ENCODE peak calls at places on chromosomes 13 and 19, in four cellular contexts. One of them, this sample, is unnamed.

GRCh38 chr13:66558511-66558910 is 671.6 kb downstream of the PCDH9 start:
- DNase-seq in K562: no peak
- DNase-seq in GM12878: no peak
- DNase-seq in H1: no peak
- DNase-seq in this sample: no peak

GRCh38 chr19:35862528-35862927 is 5.8 kb downstream of the KIRREL2 start:
- DNase-seq in K562: peak; percentile 59
- DNase-seq in GM12878: no peak
- DNase-seq in H1: no peak
- DNase-seq in this sample: peak; percentile 42

GRCh38 chr19:51702103-51702753 is 9.1 kb downstream of the SPACA6 start:
- DNase-seq in K562: peak; percentile 93
- DNase-seq in GM12878: no peak
- DNase-seq in H1: peak; percentile 96
- DNase-seq in this sample: no peak

GRCh38 chr19:46785054-46785979 is 3.1 kb downstream of the SLC1A5 start:
- DNase-seq in K562: no peak
- DNase-seq in GM12878: no peak
- DNase-seq in H1: no peak
- DNase-seq in this sample: no peak

GRCh38 chr13:41960195-41960699 is 662 bp downstream of the VWA8 start:
- DNase-seq in K562: peak; percentile 26
- DNase-seq in GM12878: no peak
- DNase-seq in H1: no peak
- DNase-seq in this sample: peak; percentile 46

GRCh38 chr13:97188207-97188606 is 33.9 kb upstream of the MBNL2 start:
- DNase-seq in K562: no peak
- DNase-seq in GM12878: no peak
- DNase-seq in H1: no peak
- DNase-seq in this sample: no peak

GRCh38 chr19:8251025-8251472 is 41.9 kb downstream of the CERS4 start:
- DNase-seq in K562: no peak
- DNase-seq in GM12878: no peak
- DNase-seq in H1: no peak
- DNase-seq in this sample: no peak

GRCh38 chr13:30708541-30708940 is 26.8 kb upstream of the ALOX5AP start:
- DNase-seq in K562: no peak
- DNase-seq in GM12878: no peak
- DNase-seq in H1: no peak
- DNase-seq in this sample: no peak

GRCh38 chr13:36445278-36445677 is 13.0 kb downstream of the CCNA1 start:
- DNase-seq in K562: no peak
- DNase-seq in GM12878: no peak
- DNase-seq in H1: no peak
- DNase-seq in this sample: no peak

GRCh38 chr19:42540071-42540553 is 11.8 kb upstream of the CEACAM1 start:
- DNase-seq in K562: no peak
- DNase-seq in GM12878: no peak
- DNase-seq in H1: peak; percentile 61
- DNase-seq in this sample: no peak

GRCh38 chr13:44816701-44817684 is 172.3 kb downstream of the NUFIP1 start:
- DNase-seq in K562: no peak
- DNase-seq in GM12878: no peak
- DNase-seq in H1: no peak
- DNase-seq in this sample: no peak

GRCh38 chr13:113897161-113897560 is 33.3 kb upstream of the GAS6 start:
- DNase-seq in K562: no peak
- DNase-seq in GM12878: no peak
- DNase-seq in H1: no peak
- DNase-seq in this sample: peak; percentile 3

DNA sequence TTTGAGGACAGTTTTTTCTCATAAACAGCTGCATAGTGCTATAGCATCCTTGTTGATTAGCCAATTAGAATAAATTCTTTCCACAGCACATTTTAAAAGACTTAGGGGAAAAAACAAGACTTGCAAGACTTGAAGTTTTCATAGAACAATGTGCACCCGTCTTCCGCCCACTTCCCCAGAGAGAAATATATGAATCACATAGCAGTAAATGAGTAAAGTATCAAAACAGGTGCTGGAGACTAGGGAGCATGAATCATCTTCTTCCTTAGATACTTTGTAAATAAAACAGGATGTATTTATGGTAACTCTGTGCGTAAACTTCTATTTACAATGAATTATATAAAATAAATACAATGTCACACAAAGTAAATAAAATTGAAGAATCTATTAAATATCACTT is 75.1 kb downstream of the COL4A2 start:
- DNase-seq in K562: no peak
- DNase-seq in GM12878: no peak
- DNase-seq in H1: no peak
- DNase-seq in this sample: no peak
- TF ChIP-seq HDAC6 in K562: no peak
- TF ChIP-seq HDAC6 in GM12878: no peak
- TF ChIP-seq HDAC6 in H1: no peak
- TF ChIP-seq HDAC6 in this sample: no peak

GRCh38 chr13:99709134-99709533 is 207.9 kb downstream of the TM9SF2 start:
- DNase-seq in K562: no peak
- DNase-seq in GM12878: no peak
- DNase-seq in H1: no peak
- DNase-seq in this sample: no peak

GRCh38 chr13:99703908-99704307 is 202.6 kb downstream of the TM9SF2 start:
- DNase-seq in K562: no peak
- DNase-seq in GM12878: no peak
- DNase-seq in H1: no peak
- DNase-seq in this sample: no peak

GRCh38 chr13:99700468-99700867 is 199.2 kb downstream of the TM9SF2 start:
- DNase-seq in K562: no peak
- DNase-seq in GM12878: no peak
- DNase-seq in H1: no peak
- DNase-seq in this sample: no peak

GRCh38 chr13:99702687-99703319 is 201.5 kb downstream of the TM9SF2 start:
- DNase-seq in K562: no peak
- DNase-seq in GM12878: no peak
- DNase-seq in H1: no peak
- DNase-seq in this sample: no peak

DNA sequence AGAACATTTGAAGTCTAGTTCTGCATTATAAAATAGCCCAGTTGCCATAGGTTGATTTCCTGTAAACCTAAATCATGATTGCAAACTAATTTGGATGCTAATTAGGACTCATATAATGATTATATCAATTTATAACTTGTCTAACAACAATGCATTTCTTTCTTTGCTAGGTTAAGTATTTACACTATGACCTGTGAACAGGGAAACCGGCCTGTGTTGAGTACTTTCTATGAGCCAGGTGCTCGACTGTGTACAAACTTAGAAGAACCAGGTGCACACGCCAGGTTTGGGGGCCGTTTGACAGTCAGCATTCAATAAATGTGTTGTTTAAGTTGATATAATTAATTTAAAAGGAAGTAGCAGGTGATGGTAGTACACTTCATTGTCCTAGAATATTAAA is 203.1 kb downstream of the TM9SF2 start:
- DNase-seq in K562: no peak
- DNase-seq in GM12878: no peak
- DNase-seq in H1: no peak
- DNase-seq in this sample: no peak
- TF ChIP-seq HDAC6 in K562: no peak
- TF ChIP-seq HDAC6 in GM12878: no peak
- TF ChIP-seq HDAC6 in H1: no peak
- TF ChIP-seq HDAC6 in this sample: no peak

GRCh38 chr13:51221108-51221507 is 1.1 kb upstream of the FAM124A start:
- DNase-seq in K562: no peak
- DNase-seq in GM12878: no peak
- DNase-seq in H1: peak; percentile 44
- DNase-seq in this sample: no peak
- TF ChIP-seq HDAC6 in K562: no peak
- TF ChIP-seq HDAC6 in GM12878: no peak
- TF ChIP-seq HDAC6 in H1: no peak
- TF ChIP-seq HDAC6 in this sample: no peak

GRCh38 chr19:38879400-38879751 is 1.3 kb upstream of the RINL start:
- DNase-seq in K562: no peak
- DNase-seq in GM12878: no peak
- DNase-seq in H1: no peak
- DNase-seq in this sample: no peak
- TF ChIP-seq HDAC6 in K562: no peak
- TF ChIP-seq HDAC6 in GM12878: no peak
- TF ChIP-seq HDAC6 in H1: no peak
- TF ChIP-seq HDAC6 in this sample: no peak

GRCh38 chr19:784541-784940 is 12.7 kb upstream of the PTBP1 start:
- DNase-seq in K562: no peak
- DNase-seq in GM12878: no peak
- DNase-seq in H1: no peak
- DNase-seq in this sample: no peak

GRCh38 chr19:781800-782194 is 15.5 kb upstream of the PTBP1 start:
- DNase-seq in K562: no peak
- DNase-seq in GM12878: no peak
- DNase-seq in H1: no peak
- DNase-seq in this sample: no peak

GRCh38 chr19:778910-779653 is 18.2 kb upstream of the PTBP1 start:
- DNase-seq in K562: no peak
- DNase-seq in GM12878: no peak
- DNase-seq in H1: no peak
- DNase-seq in this sample: peak; percentile 81

GRCh38 chr19:780935-781334 is 16.3 kb upstream of the PTBP1 start:
- DNase-seq in K562: no peak
- DNase-seq in GM12878: no peak
- DNase-seq in H1: no peak
- DNase-seq in this sample: no peak

GRCh38 chr19:782195-783043 is 14.8 kb upstream of the PTBP1 start:
- DNase-seq in K562: no peak
- DNase-seq in GM12878: no peak
- DNase-seq in H1: peak; percentile 80
- DNase-seq in this sample: peak; percentile 89
- TF ChIP-seq HDAC6 in K562: no peak
- TF ChIP-seq HDAC6 in GM12878: no peak
- TF ChIP-seq HDAC6 in H1: no peak
- TF ChIP-seq HDAC6 in this sample: no peak

DNA sequence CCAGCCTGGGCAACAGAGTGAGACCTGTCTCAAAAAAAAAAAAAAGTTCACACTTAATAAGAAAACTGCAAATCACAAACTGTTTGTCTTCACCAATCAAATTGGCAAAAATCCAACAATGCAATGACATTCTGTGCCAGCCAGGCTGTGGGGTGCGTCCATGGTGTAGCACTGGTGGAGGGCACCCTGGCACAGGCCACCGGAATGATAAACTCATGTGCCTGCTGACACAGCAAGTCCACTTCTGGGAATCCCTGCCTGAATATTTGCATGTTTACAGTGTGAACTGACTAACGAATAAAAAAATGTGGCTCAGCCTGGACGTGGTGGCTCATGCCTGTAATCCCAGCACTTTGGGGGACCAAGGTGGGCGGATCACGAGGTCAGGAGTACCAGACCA is 1.6 kb upstream of the LRRC25 start:
- DNase-seq in K562: no peak
- DNase-seq in GM12878: no peak
- DNase-seq in H1: no peak
- DNase-seq in this sample: no peak
- TF ChIP-seq HDAC6 in K562: no peak
- TF ChIP-seq HDAC6 in GM12878: no peak
- TF ChIP-seq HDAC6 in H1: no peak
- TF ChIP-seq HDAC6 in this sample: no peak